ENCODE peak calls at places on chromosomes 11 and 22, in six cellular contexts. One of them, this sample, is unnamed. For H3K4me1, the result is how much of the 10 kb centered on the place peaks cover.

GRCh38 chr11:44524751-44525171 is 40.7 kb upstream of the CD82 start:
- DNase-seq in spleen: no peak
- DNase-seq in cardiac muscle cell: peak
- DNase-seq in A549: no peak
- DNase-seq in IMR-90: peak
- DNase-seq in esophagus squamous epithelium: no peak
- DNase-seq in this sample: peak

GRCh38 chr22:39488563-39489083 is 13.5 kb upstream of the MIEF1 start:
- DNase-seq in spleen: no peak
- DNase-seq in cardiac muscle cell: no peak
- DNase-seq in A549: no peak
- DNase-seq in IMR-90: no peak
- DNase-seq in esophagus squamous epithelium: no peak
- DNase-seq in this sample: no peak

GRCh38 chr11:9493492-9493891 is 32.7 kb downstream of the ZNF143 start:
- DNase-seq in spleen: no peak
- DNase-seq in cardiac muscle cell: no peak
- DNase-seq in A549: no peak
- DNase-seq in IMR-90: no peak
- DNase-seq in esophagus squamous epithelium: no peak
- DNase-seq in this sample: peak

GRCh38 chr11:109264128-109264527 is 157.9 kb upstream of the C11orf87 start:
- DNase-seq in spleen: no peak
- DNase-seq in cardiac muscle cell: no peak
- DNase-seq in A549: no peak
- DNase-seq in IMR-90: no peak
- DNase-seq in esophagus squamous epithelium: no peak
- DNase-seq in this sample: no peak

GRCh38 chr11:17476317-17477083 is at the start of gene ABCC8:
- DNase-seq in spleen: no peak
- DNase-seq in cardiac muscle cell: no peak
- DNase-seq in A549: peak
- DNase-seq in IMR-90: no peak
- DNase-seq in esophagus squamous epithelium: no peak
- DNase-seq in this sample: no peak

GRCh38 chr11:86193297-86194095 is 51.1 kb upstream of the EED start:
- DNase-seq in spleen: peak
- DNase-seq in cardiac muscle cell: peak
- DNase-seq in A549: peak
- DNase-seq in IMR-90: peak
- DNase-seq in esophagus squamous epithelium: no peak
- DNase-seq in this sample: peak

GRCh38 chr22:33757443-33758124 is 162.7 kb downstream of the LARGE1 start:
- DNase-seq in spleen: no peak
- DNase-seq in cardiac muscle cell: no peak
- DNase-seq in A549: no peak
- DNase-seq in IMR-90: no peak
- DNase-seq in esophagus squamous epithelium: no peak
- DNase-seq in this sample: no peak

GRCh38 chr11:106961518-106961917 is 56.8 kb downstream of the GUCY1A2 start:
- DNase-seq in spleen: no peak
- DNase-seq in cardiac muscle cell: peak
- DNase-seq in A549: peak
- DNase-seq in IMR-90: peak
- DNase-seq in esophagus squamous epithelium: no peak
- DNase-seq in this sample: peak

GRCh38 chr22:36352775-36353507 is 34.8 kb downstream of the MYH9 start:
- DNase-seq in spleen: no peak
- DNase-seq in cardiac muscle cell: peak
- DNase-seq in A549: peak
- DNase-seq in IMR-90: peak
- DNase-seq in esophagus squamous epithelium: no peak
- DNase-seq in this sample: no peak

GRCh38 chr11:85947431-85948272 is 92.5 kb downstream of the CCDC83 start:
- DNase-seq in spleen: no peak
- DNase-seq in cardiac muscle cell: peak
- DNase-seq in A549: peak
- DNase-seq in IMR-90: peak
- DNase-seq in esophagus squamous epithelium: no peak
- DNase-seq in this sample: no peak

GRCh38 chr11:120089036-120090001 is 48.6 kb downstream of the TRIM29 start:
- DNase-seq in spleen: no peak
- DNase-seq in cardiac muscle cell: no peak
- DNase-seq in A549: no peak
- DNase-seq in IMR-90: no peak
- DNase-seq in esophagus squamous epithelium: no peak
- DNase-seq in this sample: no peak

GRCh38 chr11:37532271-37532670 is 934.2 kb upstream of the RAG2 start:
- DNase-seq in spleen: no peak
- DNase-seq in cardiac muscle cell: no peak
- DNase-seq in A549: no peak
- DNase-seq in IMR-90: no peak
- DNase-seq in esophagus squamous epithelium: no peak
- DNase-seq in this sample: peak

GRCh38 chr22:47091241-47091691 is 328.8 kb downstream of the TBC1D22A start:
- DNase-seq in spleen: no peak
- DNase-seq in cardiac muscle cell: peak
- DNase-seq in A549: no peak
- DNase-seq in IMR-90: no peak
- DNase-seq in esophagus squamous epithelium: no peak
- DNase-seq in this sample: peak

GRCh38 chr22:25488244-25489020 is 76.0 kb upstream of the GRK3 start:
- DNase-seq in spleen: no peak
- DNase-seq in cardiac muscle cell: peak
- DNase-seq in A549: peak
- DNase-seq in IMR-90: peak
- DNase-seq in esophagus squamous epithelium: no peak
- DNase-seq in this sample: peak

GRCh38 chr22:23070418-23071162 is at the start of gene GNAZ:
- DNase-seq in spleen: peak
- DNase-seq in cardiac muscle cell: no peak
- DNase-seq in A549: peak
- DNase-seq in IMR-90: no peak
- DNase-seq in esophagus squamous epithelium: no peak
- DNase-seq in this sample: peak

GRCh38 chr22:23826510-23827350 is 12.1 kb downstream of the DERL3 start:
- DNase-seq in spleen: peak
- DNase-seq in cardiac muscle cell: no peak
- DNase-seq in A549: no peak
- DNase-seq in IMR-90: peak
- DNase-seq in esophagus squamous epithelium: no peak
- DNase-seq in this sample: no peak

GRCh38 chr11:19728436-19728835 is 15.8 kb downstream of the NAV2 start:
- DNase-seq in spleen: no peak
- DNase-seq in cardiac muscle cell: peak
- DNase-seq in A549: no peak
- DNase-seq in IMR-90: peak
- DNase-seq in esophagus squamous epithelium: no peak
- DNase-seq in this sample: no peak

GRCh38 chr11:59207988-59208432 is 4.7 kb downstream of the MPEG1 start:
- DNase-seq in spleen: no peak
- DNase-seq in cardiac muscle cell: peak
- DNase-seq in A549: peak
- DNase-seq in IMR-90: peak
- DNase-seq in esophagus squamous epithelium: no peak
- DNase-seq in this sample: peak

GRCh38 chr22:24592846-24593809 is at the start of gene LRRC75B:
- DNase-seq in spleen: peak
- DNase-seq in cardiac muscle cell: peak
- DNase-seq in A549: peak
- DNase-seq in IMR-90: peak
- DNase-seq in esophagus squamous epithelium: no peak
- DNase-seq in this sample: peak

GRCh38 chr22:27627901-27628300 is 173.7 kb downstream of the MN1 start:
- DNase-seq in spleen: no peak
- DNase-seq in cardiac muscle cell: no peak
- DNase-seq in A549: no peak
- DNase-seq in IMR-90: no peak
- DNase-seq in esophagus squamous epithelium: no peak
- DNase-seq in this sample: no peak

GRCh38 chr11:64040684-64041267 is 5.0 kb downstream of the FLRT1 start:
- DNase-seq in spleen: no peak
- DNase-seq in cardiac muscle cell: no peak
- DNase-seq in A549: peak
- DNase-seq in IMR-90: no peak
- DNase-seq in esophagus squamous epithelium: no peak
- DNase-seq in this sample: peak

GRCh38 chr22:36587289-36588154 is 58.6 kb upstream of the EIF3D start:
- DNase-seq in spleen: peak
- DNase-seq in cardiac muscle cell: peak
- DNase-seq in A549: no peak
- DNase-seq in IMR-90: peak
- DNase-seq in esophagus squamous epithelium: no peak
- DNase-seq in this sample: no peak

GRCh38 chr11:111460752-111461305 is 51.4 kb downstream of the BTG4 start:
- DNase-seq in spleen: no peak
- DNase-seq in cardiac muscle cell: peak
- DNase-seq in A549: no peak
- DNase-seq in IMR-90: peak
- DNase-seq in esophagus squamous epithelium: no peak
- DNase-seq in this sample: no peak

GRCh38 chr22:38139901-38140300 is 29.4 kb upstream of the BAIAP2L2 start:
- DNase-seq in spleen: no peak
- DNase-seq in cardiac muscle cell: no peak
- DNase-seq in A549: no peak
- DNase-seq in IMR-90: no peak
- DNase-seq in esophagus squamous epithelium: no peak
- DNase-seq in this sample: no peak

GRCh38 chr22:47250995-47251765 is 488.7 kb downstream of the TBC1D22A start:
- DNase-seq in spleen: no peak
- DNase-seq in cardiac muscle cell: no peak
- DNase-seq in A549: no peak
- DNase-seq in IMR-90: no peak
- DNase-seq in esophagus squamous epithelium: no peak
- DNase-seq in this sample: no peak

GRCh38 chr11:82794490-82794889 is 60.8 kb upstream of the FAM181B start:
- DNase-seq in spleen: no peak
- DNase-seq in cardiac muscle cell: no peak
- DNase-seq in A549: no peak
- DNase-seq in IMR-90: no peak
- DNase-seq in esophagus squamous epithelium: no peak
- DNase-seq in this sample: no peak

GRCh38 chr11:64092761-64093136 is 57.0 kb downstream of the FLRT1 start:
- DNase-seq in spleen: no peak
- DNase-seq in cardiac muscle cell: no peak
- DNase-seq in A549: no peak
- DNase-seq in IMR-90: no peak
- DNase-seq in esophagus squamous epithelium: no peak
- DNase-seq in this sample: no peak

GRCh38 chr11:25981998-25982397 is 349.9 kb upstream of the ANO3 start:
- DNase-seq in spleen: no peak
- DNase-seq in cardiac muscle cell: peak
- DNase-seq in A549: peak
- DNase-seq in IMR-90: peak
- DNase-seq in esophagus squamous epithelium: no peak
- DNase-seq in this sample: peak

GRCh38 chr22:48894064-48894671 is 933.5 kb downstream of the BRD1 start:
- DNase-seq in spleen: peak
- DNase-seq in cardiac muscle cell: no peak
- DNase-seq in A549: no peak
- DNase-seq in IMR-90: no peak
- DNase-seq in esophagus squamous epithelium: no peak
- DNase-seq in this sample: peak

GRCh38 chr11:6640036-6640984 is 15.3 kb downstream of the DCHS1 start:
- DNase-seq in spleen: no peak
- DNase-seq in cardiac muscle cell: no peak
- DNase-seq in A549: no peak
- DNase-seq in IMR-90: no peak
- DNase-seq in esophagus squamous epithelium: no peak
- DNase-seq in this sample: no peak
- TF ChIP-seq CTCF in spleen: no peak
- TF ChIP-seq CTCF in cardiac muscle cell: no peak
- TF ChIP-seq CTCF in A549: no peak
- TF ChIP-seq CTCF in IMR-90: no peak
- TF ChIP-seq CTCF in esophagus squamous epithelium: no peak
- TF ChIP-seq CTCF in this sample: no peak

GRCh38 chr11:87322570-87322969 is 284.8 kb downstream of the TMEM135 start:
- DNase-seq in spleen: no peak
- DNase-seq in cardiac muscle cell: no peak
- DNase-seq in A549: no peak
- DNase-seq in IMR-90: no peak
- DNase-seq in esophagus squamous epithelium: no peak
- DNase-seq in this sample: no peak
- H3K4me1 ChIP-seq in spleen: under half
- H3K4me1 ChIP-seq in cardiac muscle cell: under half
- H3K4me1 ChIP-seq in A549: under half
- H3K4me1 ChIP-seq in IMR-90: under half
- H3K4me1 ChIP-seq in esophagus squamous epithelium: under half
- H3K4me1 ChIP-seq in this sample: half or more

GRCh38 chr11:46808804-46809431 is 37.2 kb downstream of the CKAP5 start:
- DNase-seq in spleen: no peak
- DNase-seq in cardiac muscle cell: peak
- DNase-seq in A549: peak
- DNase-seq in IMR-90: peak
- DNase-seq in esophagus squamous epithelium: no peak
- DNase-seq in this sample: peak
- TF ChIP-seq CTCF in spleen: peak
- TF ChIP-seq CTCF in cardiac muscle cell: peak
- TF ChIP-seq CTCF in A549: peak
- TF ChIP-seq CTCF in IMR-90: peak
- TF ChIP-seq CTCF in esophagus squamous epithelium: no peak
- TF ChIP-seq CTCF in this sample: peak

GRCh38 chr11:16412525-16413194 is 56.3 kb upstream of the SOX6 start:
- DNase-seq in spleen: no peak
- DNase-seq in cardiac muscle cell: no peak
- DNase-seq in A549: no peak
- DNase-seq in IMR-90: no peak
- DNase-seq in esophagus squamous epithelium: no peak
- DNase-seq in this sample: no peak

GRCh38 chr11:16410479-16410878 is 54.1 kb upstream of the SOX6 start:
- DNase-seq in spleen: no peak
- DNase-seq in cardiac muscle cell: no peak
- DNase-seq in A549: no peak
- DNase-seq in IMR-90: no peak
- DNase-seq in esophagus squamous epithelium: no peak
- DNase-seq in this sample: no peak

GRCh38 chr11:16404781-16405180 is 48.4 kb upstream of the SOX6 start:
- DNase-seq in spleen: no peak
- DNase-seq in cardiac muscle cell: no peak
- DNase-seq in A549: no peak
- DNase-seq in IMR-90: no peak
- DNase-seq in esophagus squamous epithelium: no peak
- DNase-seq in this sample: peak

GRCh38 chr11:16406226-16406625 is 49.9 kb upstream of the SOX6 start:
- DNase-seq in spleen: no peak
- DNase-seq in cardiac muscle cell: no peak
- DNase-seq in A549: no peak
- DNase-seq in IMR-90: peak
- DNase-seq in esophagus squamous epithelium: no peak
- DNase-seq in this sample: no peak

DNA sequence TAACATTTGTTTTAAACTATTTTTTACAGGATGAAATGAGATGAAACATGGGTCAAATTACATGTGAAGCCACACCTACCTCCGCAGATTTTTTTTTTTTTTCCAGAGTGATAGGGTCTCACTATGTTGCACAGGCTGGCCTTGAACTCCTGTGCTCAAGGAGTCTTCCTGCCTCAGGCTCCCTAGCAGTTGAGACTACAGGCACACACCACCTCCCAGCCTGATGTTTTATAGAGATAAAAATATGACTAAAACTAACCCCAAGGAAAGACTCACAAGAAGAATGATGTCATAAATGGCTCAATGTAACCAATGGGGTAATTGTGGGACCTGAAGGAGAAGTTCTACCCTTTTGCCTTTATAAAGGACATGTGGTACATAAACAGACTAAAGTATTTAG is 52.3 kb upstream of the SOX6 start:
- DNase-seq in spleen: no peak
- DNase-seq in cardiac muscle cell: no peak
- DNase-seq in A549: no peak
- DNase-seq in IMR-90: no peak
- DNase-seq in esophagus squamous epithelium: no peak
- DNase-seq in this sample: no peak
- H3K4me1 ChIP-seq in spleen: under half
- H3K4me1 ChIP-seq in cardiac muscle cell: under half
- H3K4me1 ChIP-seq in A549: under half
- H3K4me1 ChIP-seq in IMR-90: under half
- H3K4me1 ChIP-seq in esophagus squamous epithelium: under half
- H3K4me1 ChIP-seq in this sample: under half

This sample was measured in A673.